ENCODE peak calls at places on chromosomes 12 and 14, in eight cellular contexts. One of them, this sample, is unnamed.

GRCh38 chr14:91038439-91038838 is 22.0 kb downstream of the RPS6KA5 start:
- DNase-seq in ELR: peak; percentile 7
- DNase-seq in SJCRH30: no peak
- DNase-seq in astrocyte of the spinal cord: no peak
- DNase-seq in GM23248: peak; percentile 93
- DNase-seq in stimulated activated naive CD4-positive, alpha-beta T cell treated with Interleukin-2 at 50 U/mL for 16 hours: no peak
- DNase-seq in cardiac fibroblast: peak; percentile 71
- DNase-seq in activated naive CD4-positive, alpha-beta T cell: no peak
- DNase-seq in this sample: no peak

GRCh38 chr14:67674139-67674479 is 323 bp downstream of the VTI1B start:
- DNase-seq in astrocyte of the spinal cord: peak; percentile 49
- DNase-seq in ELR: peak; percentile 76
- DNase-seq in cardiac fibroblast: peak; percentile 52
- DNase-seq in GM23248: peak; percentile 83
- DNase-seq in activated naive CD4-positive, alpha-beta T cell: no peak
- DNase-seq in SJCRH30: peak; percentile 82
- DNase-seq in stimulated activated naive CD4-positive, alpha-beta T cell treated with Interleukin-2 at 50 U/mL for 16 hours: peak; percentile 55
- DNase-seq in this sample: peak; percentile 71

GRCh38 chr14:64541971-64542838 is 1.7 kb downstream of the HSPA2 start:
- DNase-seq in activated naive CD4-positive, alpha-beta T cell: no peak
- DNase-seq in SJCRH30: no peak
- DNase-seq in ELR: no peak
- DNase-seq in astrocyte of the spinal cord: no peak
- DNase-seq in stimulated activated naive CD4-positive, alpha-beta T cell treated with Interleukin-2 at 50 U/mL for 16 hours: no peak
- DNase-seq in cardiac fibroblast: no peak
- DNase-seq in GM23248: peak; percentile 18
- DNase-seq in this sample: no peak

GRCh38 chr14:74333909-74334308 is 14.4 kb upstream of the VRTN start:
- DNase-seq in stimulated activated naive CD4-positive, alpha-beta T cell treated with Interleukin-2 at 50 U/mL for 16 hours: no peak
- DNase-seq in activated naive CD4-positive, alpha-beta T cell: no peak
- DNase-seq in GM23248: peak; percentile 81
- DNase-seq in SJCRH30: peak; percentile 27
- DNase-seq in astrocyte of the spinal cord: peak; percentile 87
- DNase-seq in ELR: peak; percentile 61
- DNase-seq in cardiac fibroblast: peak; percentile 69
- DNase-seq in this sample: no peak

GRCh38 chr12:19963972-19964371 is 404.4 kb upstream of the PDE3A start:
- DNase-seq in SJCRH30: no peak
- DNase-seq in cardiac fibroblast: no peak
- DNase-seq in activated naive CD4-positive, alpha-beta T cell: no peak
- DNase-seq in ELR: no peak
- DNase-seq in astrocyte of the spinal cord: peak; percentile 69
- DNase-seq in stimulated activated naive CD4-positive, alpha-beta T cell treated with Interleukin-2 at 50 U/mL for 16 hours: no peak
- DNase-seq in GM23248: no peak
- DNase-seq in this sample: no peak

GRCh38 chr14:73721101-73721821 is 7.1 kb upstream of the PNMA1 start:
- DNase-seq in SJCRH30: no peak
- DNase-seq in stimulated activated naive CD4-positive, alpha-beta T cell treated with Interleukin-2 at 50 U/mL for 16 hours: no peak
- DNase-seq in GM23248: no peak
- DNase-seq in astrocyte of the spinal cord: no peak
- DNase-seq in cardiac fibroblast: no peak
- DNase-seq in ELR: no peak
- DNase-seq in activated naive CD4-positive, alpha-beta T cell: no peak
- DNase-seq in this sample: no peak

GRCh38 chr12:26845057-26845666 is 12.2 kb upstream of the ITPR2 start:
- DNase-seq in SJCRH30: peak; percentile 50
- DNase-seq in stimulated activated naive CD4-positive, alpha-beta T cell treated with Interleukin-2 at 50 U/mL for 16 hours: no peak
- DNase-seq in cardiac fibroblast: peak; percentile 71
- DNase-seq in GM23248: peak; percentile 49
- DNase-seq in ELR: peak; percentile 67
- DNase-seq in activated naive CD4-positive, alpha-beta T cell: no peak
- DNase-seq in astrocyte of the spinal cord: peak; percentile 31
- DNase-seq in this sample: peak; percentile 64

GRCh38 chr12:33514893-33515292 is 75.3 kb upstream of the SYT10 start:
- DNase-seq in astrocyte of the spinal cord: no peak
- DNase-seq in SJCRH30: peak; percentile 2
- DNase-seq in GM23248: no peak
- DNase-seq in ELR: no peak
- DNase-seq in stimulated activated naive CD4-positive, alpha-beta T cell treated with Interleukin-2 at 50 U/mL for 16 hours: no peak
- DNase-seq in cardiac fibroblast: peak; percentile 20
- DNase-seq in activated naive CD4-positive, alpha-beta T cell: no peak
- DNase-seq in this sample: no peak

GRCh38 chr12:42935756-42936155 is 346.2 kb upstream of the PRICKLE1 start:
- DNase-seq in GM23248: peak; percentile 61
- DNase-seq in SJCRH30: no peak
- DNase-seq in astrocyte of the spinal cord: no peak
- DNase-seq in activated naive CD4-positive, alpha-beta T cell: no peak
- DNase-seq in stimulated activated naive CD4-positive, alpha-beta T cell treated with Interleukin-2 at 50 U/mL for 16 hours: no peak
- DNase-seq in cardiac fibroblast: peak; percentile 39
- DNase-seq in ELR: peak; percentile 51
- DNase-seq in this sample: no peak

GRCh38 chr14:100695423-100695738 is 31.3 kb upstream of the DLK1 start:
- DNase-seq in cardiac fibroblast: no peak
- DNase-seq in SJCRH30: peak; percentile 58
- DNase-seq in astrocyte of the spinal cord: no peak
- DNase-seq in activated naive CD4-positive, alpha-beta T cell: no peak
- DNase-seq in ELR: no peak
- DNase-seq in stimulated activated naive CD4-positive, alpha-beta T cell treated with Interleukin-2 at 50 U/mL for 16 hours: no peak
- DNase-seq in GM23248: no peak
- DNase-seq in this sample: no peak

GRCh38 chr14:85531141-85531593 is 1.2 kb downstream of the FLRT2 start:
- DNase-seq in GM23248: peak; percentile 86
- DNase-seq in stimulated activated naive CD4-positive, alpha-beta T cell treated with Interleukin-2 at 50 U/mL for 16 hours: no peak
- DNase-seq in astrocyte of the spinal cord: peak; percentile 79
- DNase-seq in activated naive CD4-positive, alpha-beta T cell: no peak
- DNase-seq in ELR: peak; percentile 85
- DNase-seq in cardiac fibroblast: peak; percentile 80
- DNase-seq in SJCRH30: peak; percentile 59
- DNase-seq in this sample: peak; percentile 44

GRCh38 chr14:68781161-68782021 is 11.5 kb downstream of the ZFP36L1 start:
- DNase-seq in GM23248: no peak
- DNase-seq in ELR: no peak
- DNase-seq in SJCRH30: no peak
- DNase-seq in stimulated activated naive CD4-positive, alpha-beta T cell treated with Interleukin-2 at 50 U/mL for 16 hours: peak; percentile 54
- DNase-seq in astrocyte of the spinal cord: no peak
- DNase-seq in cardiac fibroblast: no peak
- DNase-seq in activated naive CD4-positive, alpha-beta T cell: no peak
- DNase-seq in this sample: no peak

GRCh38 chr12:122395319-122395718 is 27.1 kb downstream of the CLIP1 start:
- DNase-seq in astrocyte of the spinal cord: peak; percentile 85
- DNase-seq in SJCRH30: peak; percentile 20
- DNase-seq in stimulated activated naive CD4-positive, alpha-beta T cell treated with Interleukin-2 at 50 U/mL for 16 hours: no peak
- DNase-seq in activated naive CD4-positive, alpha-beta T cell: no peak
- DNase-seq in ELR: peak; percentile 89
- DNase-seq in cardiac fibroblast: peak; percentile 86
- DNase-seq in GM23248: peak; percentile 87
- DNase-seq in this sample: no peak

GRCh38 chr12:26928661-26929060 is 9.1 kb downstream of the INTS13 start:
- DNase-seq in ELR: no peak
- DNase-seq in cardiac fibroblast: no peak
- DNase-seq in activated naive CD4-positive, alpha-beta T cell: no peak
- DNase-seq in astrocyte of the spinal cord: no peak
- DNase-seq in stimulated activated naive CD4-positive, alpha-beta T cell treated with Interleukin-2 at 50 U/mL for 16 hours: no peak
- DNase-seq in GM23248: no peak
- DNase-seq in SJCRH30: no peak
- DNase-seq in this sample: no peak

GRCh38 chr14:33542338-33543290 is 408.3 kb downstream of the EGLN3 start:
- DNase-seq in astrocyte of the spinal cord: no peak
- DNase-seq in ELR: no peak
- DNase-seq in cardiac fibroblast: no peak
- DNase-seq in SJCRH30: no peak
- DNase-seq in stimulated activated naive CD4-positive, alpha-beta T cell treated with Interleukin-2 at 50 U/mL for 16 hours: no peak
- DNase-seq in GM23248: no peak
- DNase-seq in activated naive CD4-positive, alpha-beta T cell: no peak
- DNase-seq in this sample: no peak

GRCh38 chr14:104604461-104605449 is at the start of gene TMEM179:
- DNase-seq in GM23248: peak; percentile 35
- DNase-seq in stimulated activated naive CD4-positive, alpha-beta T cell treated with Interleukin-2 at 50 U/mL for 16 hours: no peak
- DNase-seq in SJCRH30: no peak
- DNase-seq in cardiac fibroblast: peak; percentile 10
- DNase-seq in activated naive CD4-positive, alpha-beta T cell: no peak
- DNase-seq in ELR: no peak
- DNase-seq in astrocyte of the spinal cord: no peak
- DNase-seq in this sample: peak; percentile 65

GRCh38 chr12:24854908-24855307 is 94.0 kb downstream of the BCAT1 start:
- DNase-seq in GM23248: peak; percentile 18
- DNase-seq in activated naive CD4-positive, alpha-beta T cell: no peak
- DNase-seq in ELR: peak; percentile 34
- DNase-seq in SJCRH30: no peak
- DNase-seq in astrocyte of the spinal cord: peak; percentile 65
- DNase-seq in stimulated activated naive CD4-positive, alpha-beta T cell treated with Interleukin-2 at 50 U/mL for 16 hours: no peak
- DNase-seq in cardiac fibroblast: peak; percentile 39
- DNase-seq in this sample: no peak